ENCODE peak calls at places on chromosomes 16 and 17, in ten cellular contexts. Z is lower leg skin, N is neural progenitor cell, A is right lobe of liver, T is retinal pigment epithelial cell, H is glutamatergic neuron, U is body of pancreas, S is brain microvascular endothelial cell, W is GM13977, E is neural crest cell. K is an unnamed sample.

GRCh38 chr16:27802664-27803450 is 252.9 kb downstream of the KATNIP start:
- DNase-seq in Z (no peak), N (no peak), A (no peak), T (no peak), H (no peak), U (no peak), S (no peak), W (no peak), E (no peak), K (no peak)

GRCh38 chr17:38606646-38607611 is 1.2 kb upstream of the SRCIN1 start:
- DNase-seq in Z (no peak), N (no peak), A (peak; percentile 67), T (no peak), H (no peak), U (peak; percentile 53), S (no peak), W (no peak), E (no peak), K (no peak)

GRCh38 chr17:80872999-80873951 is 118.4 kb upstream of the CHMP6 start:
- DNase-seq in Z (no peak), N (peak; percentile 93), A (no peak), T (no peak), H (no peak), U (no peak), S (peak; percentile 49), W (no peak), E (peak; percentile 18), K (no peak)

GRCh38 chr17:14756469-14756868 is 455.6 kb downstream of the HS3ST3B1 start:
- DNase-seq in Z (no peak), N (no peak), A (no peak), T (no peak), H (no peak), U (no peak), S (no peak), W (no peak), E (no peak), K (no peak)

GRCh38 chr17:56291226-56291805 is 138.0 kb downstream of the ANKFN1 start:
- DNase-seq in Z (no peak), N (no peak), A (no peak), T (no peak), H (no peak), U (no peak), S (no peak), W (no peak), E (no peak), K (no peak)

GRCh38 chr17:5283531-5284315 is 1.6 kb downstream of the RABEP1 start:
- DNase-seq in Z (no peak), N (peak; percentile 16), A (no peak), T (no peak), H (no peak), U (no peak), S (no peak), W (no peak), E (no peak), K (no peak)

GRCh38 chr17:63511331-63511730 is 11.8 kb upstream of the KCNH6 start:
- DNase-seq in Z (no peak), N (no peak), A (no peak), T (no peak), H (no peak), U (no peak), S (no peak), W (no peak), E (no peak), K (no peak)

GRCh38 chr16:79993810-79994209 is 393.3 kb upstream of the MAF start:
- DNase-seq in Z (no peak), N (no peak), A (no peak), T (no peak), H (no peak), U (no peak), S (no peak), W (no peak), E (no peak), K (no peak)

GRCh38 chr17:40415390-40415789 is 2.3 kb downstream of the TOP2A start:
- DNase-seq in Z (no peak), N (peak; percentile 33), A (no peak), T (peak; percentile 73), H (no peak), U (no peak), S (peak; percentile 7), W (peak; percentile 48), E (no peak), K (peak; percentile 42)

GRCh38 chr17:40915721-40916256 is 21.7 kb downstream of the KRT23 start:
- DNase-seq in Z (no peak), N (no peak), A (no peak), T (no peak), H (no peak), U (no peak), S (no peak), W (peak; percentile 58), E (no peak), K (peak; percentile 26)

GRCh38 chr17:65115721-65116312 is 21.4 kb upstream of the RGS9 start:
- DNase-seq in Z (peak; percentile 65), N (no peak), A (no peak), T (no peak), H (no peak), U (no peak), S (no peak), W (no peak), E (no peak), K (no peak)

GRCh38 chr16:5977329-5977728 is 879.7 kb upstream of the EEF2KMT start:
- DNase-seq in Z (no peak), N (no peak), A (no peak), T (no peak), H (no peak), U (no peak), S (no peak), W (no peak), E (no peak), K (no peak)

GRCh38 chr17:53127331-53127730 is 695.4 kb upstream of the KIF2B start:
- DNase-seq in Z (no peak), N (no peak), A (no peak), T (no peak), H (no peak), U (no peak), S (no peak), W (no peak), E (no peak), K (no peak)

GRCh38 chr17:13158511-13159240 is 140.8 kb upstream of the ELAC2 start:
- DNase-seq in Z (no peak), N (no peak), A (no peak), T (no peak), H (no peak), U (no peak), S (no peak), W (no peak), E (no peak), K (no peak)

GRCh38 chr16:979106-979505 is 2.5 kb upstream of the SOX8 start:
- DNase-seq in Z (no peak), N (no peak), A (no peak), T (no peak), H (no peak), U (no peak), S (no peak), W (no peak), E (no peak), K (no peak)

GRCh38 chr16:980595-980854 is 1.0 kb upstream of the SOX8 start:
- DNase-seq in Z (no peak), N (no peak), A (no peak), T (no peak), H (no peak), U (no peak), S (no peak), W (no peak), E (no peak), K (no peak)

GRCh38 chr16:981695-982151 is at the start of gene SOX8:
- DNase-seq in Z (no peak), N (peak; percentile 87), A (no peak), T (no peak), H (peak; percentile 72), U (no peak), S (no peak), W (no peak), E (no peak), K (no peak)

GRCh38 chr16:978403-978802 is 3.2 kb upstream of the SOX8 start:
- DNase-seq in Z (no peak), N (no peak), A (no peak), T (no peak), H (no peak), U (no peak), S (no peak), W (no peak), E (no peak), K (no peak)

DNA sequence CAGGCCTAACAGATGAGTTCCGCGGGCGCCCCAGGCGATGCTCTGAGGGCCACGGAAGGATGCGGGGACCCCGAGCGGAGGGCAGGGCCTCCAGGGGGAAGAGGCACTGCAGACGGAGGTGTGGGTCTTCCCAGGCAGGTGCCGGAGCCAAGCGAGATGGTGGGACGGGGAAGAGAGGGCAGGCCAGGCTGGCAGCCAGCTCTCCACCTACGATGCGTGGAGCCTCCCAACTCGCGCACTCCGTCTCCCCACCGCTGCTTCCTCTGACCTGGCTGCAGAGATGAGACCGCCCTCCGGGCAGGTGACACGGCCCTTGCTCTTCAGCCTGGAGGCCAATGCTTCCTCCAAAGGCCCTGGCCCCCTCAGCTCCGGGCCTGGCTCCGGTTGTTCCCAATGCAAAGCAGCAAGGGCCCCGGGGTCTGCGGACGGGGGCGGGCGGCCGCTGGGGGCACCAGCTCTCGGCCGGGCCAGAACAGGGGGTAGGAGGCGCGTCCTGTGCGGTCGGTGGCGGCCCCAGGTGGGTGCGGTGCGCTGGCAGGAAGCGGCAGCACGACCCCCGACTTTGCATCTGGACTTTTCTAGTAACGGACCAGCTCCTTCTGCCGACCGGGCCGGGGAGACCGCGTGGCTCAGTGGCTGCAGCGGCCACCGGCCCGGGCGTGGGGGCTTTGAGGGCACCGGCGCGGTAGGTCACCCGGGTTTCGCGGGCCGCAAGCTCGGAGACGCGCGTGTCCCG is 1.5 kb upstream of the SOX8 start:
- DNase-seq in Z (no peak), N (peak; percentile 52), A (no peak), T (no peak), H (no peak), U (no peak), S (no peak), W (no peak), E (no peak), K (no peak)
- TF ChIP-seq CTCF in Z (no peak), N (peak; percentile 20), A (no peak), T (no peak), H (no peak), U (no peak), S (no peak), W (no peak), E (no peak), K (no peak)

GRCh38 chr16:70632273-70632672 is 14.1 kb upstream of the IL34 start:
- DNase-seq in Z (no peak), N (no peak), A (no peak), T (no peak), H (no peak), U (no peak), S (no peak), W (no peak), E (no peak), K (no peak)
- TF ChIP-seq CTCF in Z (no peak), N (no peak), A (no peak), T (no peak), H (no peak), U (no peak), S (no peak), W (no peak), E (no peak), K (no peak)

GRCh38 chr16:88390760-88391496 is 8.2 kb downstream of the ZNF469 start:
- DNase-seq in Z (no peak), N (no peak), A (no peak), T (no peak), H (no peak), U (no peak), S (no peak), W (no peak), E (no peak), K (no peak)
- TF ChIP-seq CTCF in Z (no peak), N (no peak), A (no peak), T (no peak), H (no peak), U (no peak), S (no peak), W (no peak), E (no peak), K (no peak)

GRCh38 chr17:79612468-79613194 is 1.8 kb upstream of the RBFOX3 start:
- DNase-seq in Z (no peak), N (peak; percentile 92), A (peak; percentile 44), T (no peak), H (peak; percentile 82), U (peak; percentile 45), S (no peak), W (peak; percentile 82), E (peak; percentile 71), K (peak; percentile 52)
- TF ChIP-seq CTCF in Z (no peak), N (peak; percentile 95), A (peak; percentile 36), T (peak; percentile 68), H (peak; percentile 96), U (no peak), S (peak; percentile 63), W (peak; percentile 69), E (peak; percentile 81), K (peak; percentile 64)

K was measured in RWPE1.